ENCODE peak calls at places on chromosomes 3 and 15, in four cellular contexts. C is left ventricle myocardium inferior, H is stomach, X is AML-193. G is an unnamed sample.
A peak's percentile ranks its signal among the peaks of the same experiment; 100 is the strongest.

GRCh38 chr15:92902723-92903587 is 2.8 kb downstream of the CHD2 start:
- DNase-seq in C (no peak), H (no peak), X (peak; percentile 18), G (no peak)

GRCh38 chr3:110265302-110265701 is 806.3 kb upstream of the NECTIN3 start:
- DNase-seq in C (no peak), H (no peak), X (no peak), G (no peak)

GRCh38 chr3:70880416-70880815 is 568.0 kb upstream of the MDFIC2 start:
- DNase-seq in C (no peak), H (no peak), X (no peak), G (no peak)

GRCh38 chr3:55000546-55000945 is 72.7 kb upstream of the LRTM1 start:
- DNase-seq in C (no peak), H (no peak), X (no peak), G (peak; percentile 69)

GRCh38 chr3:54121404-54122045 is 827 bp upstream of the CACNA2D3 start:
- DNase-seq in C (no peak), H (no peak), X (no peak), G (peak; percentile 22)

GRCh38 chr3:50658416-50658815 is 16.3 kb upstream of the DOCK3 start:
- DNase-seq in C (no peak), H (no peak), X (no peak), G (no peak)

GRCh38 chr15:89621547-89621946 is 33.7 kb downstream of the KIF7 start:
- DNase-seq in C (no peak), H (no peak), X (no peak), G (no peak)

GRCh38 chr15:35540885-35541284 is 5.1 kb downstream of the DPH6 start:
- DNase-seq in C (no peak), H (no peak), X (no peak), G (no peak)

GRCh38 chr15:96869122-96869521 is 538.6 kb downstream of the NR2F2 start:
- DNase-seq in C (no peak), H (no peak), X (no peak), G (no peak)

GRCh38 chr15:65146438-65146837 is 12.8 kb upstream of the PDCD7 start:
- DNase-seq in C (no peak), H (no peak), X (no peak), G (no peak)

GRCh38 chr15:52439470-52439869 is 89.2 kb downstream of the MYO5A start:
- DNase-seq in C (no peak), H (no peak), X (no peak), G (no peak)

GRCh38 chr3:150378467-150378751 is 29.7 kb upstream of the TSC22D2 start:
- DNase-seq in C (no peak), H (no peak), X (no peak), G (no peak)

GRCh38 chr3:50321146-50321843 is 1.2 kb downstream of the HYAL2 start:
- DNase-seq in C (peak; percentile 91), H (peak; percentile 92), X (peak; percentile 86), G (peak; percentile 90)

GRCh38 chr3:105364113-105364512 is 2.6 kb upstream of the ALCAM start:
- DNase-seq in C (no peak), H (no peak), X (no peak), G (no peak)

GRCh38 chr3:177329854-177330253 is 132.6 kb upstream of the TBL1XR1 start:
- DNase-seq in C (no peak), H (peak; percentile 36), X (no peak), G (peak; percentile 72)

GRCh38 chr15:22952826-22953579 is 27.2 kb downstream of the CYFIP1 start:
- DNase-seq in C (no peak), H (no peak), X (no peak), G (no peak)

GRCh38 chr15:66844041-66844746 is 142.2 kb downstream of the SMAD6 start:
- DNase-seq in C (no peak), H (no peak), X (no peak), G (no peak)

GRCh38 chr3:111156506-111156905 is 84.9 kb downstream of the NECTIN3 start:
- DNase-seq in C (no peak), H (no peak), X (no peak), G (no peak)

GRCh38 chr3:98655666-98656065 is 62.3 kb upstream of the CPOX start:
- DNase-seq in C (no peak), H (no peak), X (no peak), G (no peak)

GRCh38 chr3:132964267-132964666 is 73.9 kb upstream of the TMEM108 start:
- DNase-seq in C (no peak), H (no peak), X (no peak), G (no peak)

GRCh38 chr3:174116421-174116820 is 718.9 kb downstream of the NLGN1 start:
- DNase-seq in C (no peak), H (no peak), X (no peak), G (no peak)

GRCh38 chr3:13352621-13353131 is 67.4 kb downstream of the NUP210 start:
- DNase-seq in C (no peak), H (no peak), X (peak; percentile 52), G (no peak)

GRCh38 chr3:196600359-196600758 is 31.9 kb downstream of the FBXO45 start:
- DNase-seq in C (no peak), H (no peak), X (no peak), G (no peak)

G was measured in thyroid gland.